ENCODE peak calls at places on chromosomes 13 and 19, in seven cellular contexts. Y is AG10803, X is heart left ventricle, Q is H1, C is upper lobe of left lung, J is mammary epithelial cell, G is IMR-90. M is an unnamed sample.

GRCh38 chr13:98447881-98448641 is 128.8 kb downstream of the STK24 start:
- DNase-seq in Y (peak; percentile 43), X (no peak), Q (peak; percentile 85), C (no peak), J (no peak), G (no peak), M (no peak)

GRCh38 chr13:75135325-75135825 is 346.6 kb downstream of the TBC1D4 start:
- DNase-seq in Y (peak; percentile 95), X (no peak), Q (no peak), C (no peak), J (peak; percentile 92), G (peak; percentile 93), M (no peak)

GRCh38 chr13:31209172-31209818 is 9.5 kb downstream of the B3GLCT start:
- DNase-seq in Y (peak; percentile 58), X (peak; percentile 86), Q (no peak), C (no peak), J (no peak), G (peak; percentile 36), M (no peak)

GRCh38 chr13:112702341-112702982 is 12.6 kb downstream of the ATP11A start:
- DNase-seq in Y (no peak), X (no peak), Q (no peak), C (no peak), J (no peak), G (no peak), M (no peak)

GRCh38 chr13:59701261-59701660 is 462.5 kb downstream of the DIAPH3 start:
- DNase-seq in Y (no peak), X (no peak), Q (no peak), C (no peak), J (no peak), G (no peak), M (no peak)

GRCh38 chr13:79679334-79679733 is 198.4 kb downstream of the NDFIP2 start:
- DNase-seq in Y (peak; percentile 70), X (peak; percentile 72), Q (peak; percentile 77), C (peak; percentile 75), J (peak; percentile 58), G (peak; percentile 70), M (no peak)

GRCh38 chr19:35357867-35358573 is at the start of gene FFAR3:
- DNase-seq in Y (peak; percentile 56), X (peak; percentile 56), Q (peak; percentile 35), C (peak; percentile 56), J (no peak), G (peak; percentile 11), M (no peak)

GRCh38 chr19:23771761-23772667 is 13.3 kb upstream of the ZNF681 start:
- DNase-seq in Y (no peak), X (no peak), Q (no peak), C (no peak), J (peak; percentile 46), G (no peak), M (no peak)

GRCh38 chr13:44795176-44795575 is 194.1 kb downstream of the NUFIP1 start:
- DNase-seq in Y (no peak), X (no peak), Q (no peak), C (no peak), J (no peak), G (peak; percentile 44), M (no peak)

GRCh38 chr13:42151781-42152180 is 103.3 kb downstream of the DGKH start:
- DNase-seq in Y (no peak), X (no peak), Q (no peak), C (no peak), J (no peak), G (no peak), M (no peak)

GRCh38 chr19:4597975-4598671 is 38.6 kb upstream of the SEMA6B start:
- DNase-seq in Y (no peak), X (peak; percentile 55), Q (peak; percentile 91), C (peak; percentile 29), J (no peak), G (no peak), M (no peak)

GRCh38 chr19:29115181-29115580 is 97.8 kb downstream of the UQCRFS1 start:
- DNase-seq in Y (no peak), X (no peak), Q (no peak), C (no peak), J (no peak), G (no peak), M (no peak)

GRCh38 chr19:14699641-14700040 is 9.8 kb downstream of the ZNF333 start:
- DNase-seq in Y (no peak), X (no peak), Q (no peak), C (no peak), J (no peak), G (no peak), M (no peak)

GRCh38 chr13:93169980-93170379 is 56.6 kb upstream of the GPC6 start:
- DNase-seq in Y (peak; percentile 46), X (no peak), Q (no peak), C (no peak), J (peak; percentile 100), G (peak; percentile 97), M (no peak)

GRCh38 chr13:66405908-66406802 is 824.0 kb downstream of the PCDH9 start:
- DNase-seq in Y (peak; percentile 49), X (no peak), Q (no peak), C (no peak), J (peak; percentile 22), G (peak; percentile 65), M (no peak)

GRCh38 chr19:45767410-45767880 is 1.6 kb downstream of the SIX5 start:
- DNase-seq in Y (peak; percentile 82), X (peak; percentile 86), Q (no peak), C (peak; percentile 79), J (peak; percentile 81), G (peak; percentile 89), M (no peak)

GRCh38 chr19:2139385-2140192 is 11.8 kb downstream of the AP3D1 start:
- DNase-seq in Y (no peak), X (no peak), Q (no peak), C (no peak), J (no peak), G (no peak), M (no peak)

GRCh38 chr19:6060600-6061391 is 49.5 kb downstream of the RFX2 start:
- DNase-seq in Y (peak; percentile 88), X (no peak), Q (no peak), C (peak; percentile 56), J (peak; percentile 87), G (peak; percentile 16), M (peak; percentile 70)

GRCh38 chr13:52850396-52851152 is 2.1 kb upstream of the PCDH8 start:
- DNase-seq in Y (peak; percentile 48), X (peak; percentile 76), Q (peak; percentile 94), C (peak; percentile 58), J (peak; percentile 42), G (peak; percentile 7), M (no peak)

GRCh38 chr19:35905178-35905727 is 2.8 kb downstream of the TYROBP start:
- DNase-seq in Y (no peak), X (no peak), Q (no peak), C (no peak), J (no peak), G (peak; percentile 50), M (no peak)

GRCh38 chr19:30046522-30046921 is 104.5 kb downstream of the URI1 start:
- DNase-seq in Y (no peak), X (no peak), Q (no peak), C (no peak), J (no peak), G (peak; percentile 1), M (no peak)

GRCh38 chr19:18452386-18452785 is 14.5 kb upstream of the ISYNA1 start:
- DNase-seq in Y (no peak), X (no peak), Q (no peak), C (no peak), J (no peak), G (no peak), M (no peak)

DNA sequence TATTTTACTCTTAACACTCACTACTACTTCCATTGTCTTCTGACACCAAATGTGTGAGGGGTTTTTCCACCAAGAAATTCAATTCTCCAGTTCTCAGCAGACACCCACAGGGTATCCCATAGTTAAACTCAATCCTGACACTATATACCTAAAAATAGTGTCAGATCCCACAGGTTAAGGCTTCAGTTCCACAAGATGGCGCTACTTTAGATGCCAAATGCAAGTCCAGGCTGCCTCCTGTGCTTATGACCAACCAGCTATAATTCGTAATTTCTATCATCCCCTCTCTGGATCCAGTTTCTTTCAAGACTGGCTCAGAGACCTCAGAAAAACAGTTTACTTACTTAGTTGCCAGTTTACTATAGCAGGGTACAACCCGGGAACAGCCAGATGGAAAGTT is 1146.2 kb upstream of the SPRY2 start:
- DNase-seq in Y (no peak), X (no peak), Q (peak; percentile 51), C (no peak), J (peak; percentile 17), G (no peak), M (no peak)
- TF ChIP-seq CTCF in Y (no peak), X (no peak), Q (peak; percentile 1), C (no peak), J (peak; percentile 45), G (no peak), M (peak; percentile 65)

GRCh38 chr19:33214621-33215020 is 11.0 kb downstream of the SLC7A10 start:
- DNase-seq in Y (peak; percentile 15), X (no peak), Q (no peak), C (no peak), J (peak; percentile 14), G (peak; percentile 35), M (no peak)
- TF ChIP-seq CTCF in Y (peak; percentile 43), X (no peak), Q (peak; percentile 58), C (no peak), J (no peak), G (peak; percentile 34), M (peak; percentile 55)

DNA sequence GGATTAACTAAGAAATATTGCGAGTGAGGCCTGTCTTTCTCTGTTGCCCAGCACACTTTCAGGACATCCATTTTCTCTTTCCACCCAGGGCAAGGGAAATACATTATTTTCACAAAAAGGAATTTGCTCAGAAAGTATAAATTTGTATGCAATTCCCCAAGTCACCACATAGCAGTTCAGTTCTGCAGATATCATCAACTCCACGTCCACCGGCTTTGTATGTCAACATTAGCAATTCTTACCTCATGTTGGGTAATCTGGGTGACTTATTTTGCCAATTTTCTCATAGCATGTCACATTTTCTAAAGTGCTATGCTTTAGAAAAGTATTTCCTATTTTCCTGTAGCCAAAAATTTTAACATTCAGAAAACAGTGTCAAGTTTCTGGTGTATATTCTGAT is 501.8 kb downstream of the EFNB2 start:
- DNase-seq in Y (peak; percentile 85), X (no peak), Q (no peak), C (no peak), J (no peak), G (peak; percentile 59), M (no peak)
- TF ChIP-seq CTCF in Y (peak; percentile 55), X (peak; percentile 18), Q (no peak), C (peak; percentile 11), J (peak; percentile 19), G (peak; percentile 29), M (peak; percentile 74)

DNA sequence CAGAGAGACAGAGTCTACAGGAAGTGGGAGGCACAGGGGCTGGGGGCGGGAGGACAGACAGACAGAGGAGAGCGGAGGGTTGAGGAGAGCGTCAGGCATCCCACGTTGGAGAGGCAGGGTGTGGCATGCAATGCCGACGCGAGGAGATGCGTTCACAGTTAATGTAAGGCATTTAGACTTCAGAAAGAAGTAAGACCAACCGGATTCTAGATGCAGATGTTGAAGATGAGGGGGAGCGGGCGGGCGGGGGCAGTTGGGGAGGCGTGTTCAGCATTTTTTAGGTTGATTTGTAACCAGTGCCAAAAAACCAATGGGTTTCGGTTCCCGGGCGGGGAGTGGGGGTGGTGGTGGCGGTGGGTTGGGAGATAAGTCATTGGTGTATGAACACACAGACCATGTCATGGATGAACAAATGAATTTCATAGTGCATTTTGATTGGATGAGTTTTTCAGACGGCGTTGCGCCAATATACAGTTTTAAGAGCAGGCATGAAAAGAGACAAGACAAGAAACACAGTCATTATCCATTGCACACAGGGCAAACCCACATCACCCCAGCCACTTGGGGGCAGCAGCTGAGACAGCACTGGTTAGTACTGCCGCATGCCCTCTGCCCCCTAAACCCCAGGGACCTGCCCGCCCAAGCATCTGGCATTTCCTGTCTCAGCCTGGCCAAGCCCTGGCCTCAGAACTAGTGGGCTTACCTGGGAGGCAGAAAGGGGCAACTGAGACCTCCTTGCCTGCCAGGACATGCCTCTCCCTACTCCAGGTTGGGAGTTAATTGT is 91.3 kb downstream of the IER2 start:
- DNase-seq in Y (no peak), X (no peak), Q (peak; percentile 70), C (no peak), J (peak; percentile 9), G (no peak), M (no peak)
- TF ChIP-seq CTCF in Y (peak; percentile 14), X (no peak), Q (peak; percentile 86), C (no peak), J (no peak), G (no peak), M (peak; percentile 24)

M was measured in chondrocyte.